ENCODE peak calls at places on chromosome 19, in ten cellular contexts. W, U, E, A, F, O, I, C, D and P are unnamed samples.

GRCh38 chr19:40341601-40342482 is 6.4 kb downstream of the C19orf47 start:
- DNase-seq in C (peak; percentile 80), U (no peak), I (no peak), F (peak; percentile 20), W (no peak), E (no peak), D (no peak), A (no peak), O (no peak), P (no peak)

GRCh38 chr19:40422428-40423226 is 3.2 kb downstream of the SERTAD1 start:
- DNase-seq in W (no peak), I (no peak), E (no peak), A (no peak), O (no peak), F (peak; percentile 30), D (no peak), U (no peak), C (no peak), P (no peak)

GRCh38 chr19:29549105-29550070 is 23.6 kb downstream of the VSTM2B start:
- DNase-seq in F (no peak), I (no peak), U (no peak), W (no peak), D (no peak), E (no peak), C (no peak), O (no peak), A (no peak), P (no peak)

GRCh38 chr19:18287836-18288772 is 6.7 kb upstream of the JUND start:
- DNase-seq in D (no peak), A (no peak), C (no peak), W (no peak), O (peak; percentile 42), F (no peak), U (no peak), I (no peak), E (no peak), P (no peak)

GRCh38 chr19:39156230-39156890 is 30.8 kb downstream of the PAK4 start:
- DNase-seq in D (peak; percentile 8), E (peak; percentile 43), F (no peak), A (peak; percentile 11), I (no peak), U (no peak), C (no peak), O (peak; percentile 18), W (no peak), P (no peak)

GRCh38 chr19:18086590-18087138 is at the start of gene IL12RB1:
- DNase-seq in E (no peak), U (peak; percentile 76), I (peak; percentile 70), F (no peak), A (no peak), D (no peak), C (no peak), W (no peak), O (no peak), P (no peak)

GRCh38 chr19:33745297-33745696 is 51.4 kb upstream of the KCTD15 start:
- DNase-seq in E (no peak), I (no peak), D (no peak), O (no peak), W (no peak), U (no peak), F (no peak), C (no peak), A (no peak), P (no peak)

GRCh38 chr19:45499196-45500180 is 1.2 kb downstream of the PPM1N start:
- DNase-seq in U (peak; percentile 87), A (peak; percentile 56), D (no peak), W (no peak), E (no peak), C (no peak), I (peak; percentile 72), F (no peak), O (no peak), P (no peak)

GRCh38 chr19:11949201-11949600 is 15.6 kb upstream of the ZNF763 start:
- DNase-seq in O (no peak), C (no peak), E (peak; percentile 27), U (peak; percentile 17), D (no peak), W (no peak), F (no peak), I (no peak), A (no peak), P (no peak)

GRCh38 chr19:44107751-44108150 is 5.4 kb upstream of the ZNF225 start:
- DNase-seq in C (no peak), I (no peak), D (no peak), U (no peak), E (no peak), F (no peak), A (no peak), W (no peak), O (no peak), P (no peak)
- H3K4me3 ChIP-seq in C (no peak overlapping the region), I (no peak overlapping the region), D (no peak overlapping the region), U (no peak overlapping the region), E (no peak overlapping the region), F (no peak overlapping the region), A (no peak overlapping the region), W (no peak overlapping the region), O (no peak overlapping the region), P (no peak overlapping the region)

GRCh38 chr19:3367572-3368440 is 1.4 kb downstream of the NFIC start:
- DNase-seq in U (peak; percentile 29), E (peak; percentile 34), A (no peak), D (no peak), W (no peak), I (no peak), O (no peak), C (no peak), F (no peak), P (no peak)

GRCh38 chr19:3370214-3370720 is 3.9 kb downstream of the NFIC start:
- DNase-seq in U (no peak), F (no peak), D (no peak), E (no peak), A (no peak), O (no peak), C (no peak), W (no peak), I (no peak), P (no peak)

GRCh38 chr19:3368441-3368795 is 2.0 kb downstream of the NFIC start:
- DNase-seq in U (no peak), E (no peak), D (no peak), O (no peak), W (no peak), F (no peak), C (no peak), A (no peak), I (no peak), P (no peak)

GRCh38 chr19:3369337-3370213 is 3.2 kb downstream of the NFIC start:
- DNase-seq in U (peak; percentile 61), C (no peak), W (peak; percentile 44), E (peak; percentile 76), A (no peak), D (no peak), I (no peak), F (no peak), O (peak; percentile 73), P (no peak)

DNA sequence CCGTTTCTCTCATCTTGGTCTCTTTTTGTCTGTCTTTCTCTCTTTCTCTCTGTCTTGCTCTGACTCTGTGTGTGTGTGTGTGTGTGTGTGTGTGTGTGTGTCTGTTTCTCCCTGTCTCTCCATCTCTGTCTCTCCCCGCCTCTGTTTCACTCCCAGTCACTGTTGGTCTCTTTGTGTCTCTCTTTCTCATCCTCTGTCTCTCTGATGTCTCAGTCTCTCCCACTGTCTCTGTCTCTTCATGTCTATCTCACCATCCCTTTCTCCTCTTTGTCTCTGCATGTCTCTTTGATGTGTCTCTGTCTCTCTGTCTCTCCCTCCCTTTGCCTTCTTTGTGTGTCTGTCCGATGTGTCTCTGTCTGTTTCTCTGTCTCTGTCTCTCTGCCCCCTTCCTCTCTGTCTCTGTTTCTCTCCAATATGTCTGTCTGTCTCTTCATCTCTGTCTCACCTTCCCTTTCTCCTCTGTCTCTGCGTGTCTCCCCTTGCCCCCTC is 2.5 kb downstream of the NFIC start:
- DNase-seq in F (peak; percentile 59), I (no peak), C (no peak), E (peak; percentile 52), D (no peak), O (peak; percentile 45), W (peak; percentile 58), A (no peak), U (peak; percentile 44), P (no peak)
- TF ChIP-seq CTCF in F (no peak), I (no peak), C (no peak), E (no peak), D (no peak), O (no peak), W (no peak), A (no peak), U (no peak), P (no peak)

GRCh38 chr19:20078696-20079095 is 896 bp downstream of the ZNF90 start:
- DNase-seq in W (peak; percentile 55), F (peak; percentile 54), U (no peak), C (peak; percentile 16), D (peak; percentile 18), O (peak; percentile 24), A (peak; percentile 20), I (no peak), E (peak; percentile 52), P (no peak)
- H3K4me3 ChIP-seq in W (peak overlapping the region; percentile 60), F (peak overlapping the region; percentile 67), U (no peak overlapping the region), C (peak overlapping the region; percentile 37), D (peak overlapping the region; percentile 63), O (peak overlapping the region; percentile 57), A (peak overlapping the region; percentile 39), I (peak overlapping the region; percentile 76), E (peak overlapping the region; percentile 58), P (peak overlapping the region; percentile 45)

GRCh38 chr19:1648926-1649541 is 3.4 kb downstream of the TCF3 start:
- DNase-seq in W (no peak), U (peak; percentile 83), E (no peak), O (no peak), I (no peak), D (no peak), A (no peak), F (no peak), C (no peak), P (no peak)

GRCh38 chr19:1651061-1651547 is 1.3 kb downstream of the TCF3 start:
- DNase-seq in E (peak; percentile 24), A (no peak), C (no peak), W (peak; percentile 42), O (no peak), I (peak; percentile 77), F (peak; percentile 31), U (peak; percentile 94), D (no peak), P (no peak)

GRCh38 chr19:1649706-1650626 is 2.4 kb downstream of the TCF3 start:
- DNase-seq in C (no peak), F (peak; percentile 8), I (no peak), U (no peak), E (no peak), A (no peak), O (no peak), W (no peak), D (no peak), P (no peak)

GRCh38 chr19:1651548-1652394 is 644 bp downstream of the TCF3 start:
- DNase-seq in U (peak; percentile 52), I (peak; percentile 71), E (peak; percentile 25), A (no peak), O (peak; percentile 39), C (no peak), W (peak; percentile 26), F (peak; percentile 13), D (no peak), P (no peak)

DNA sequence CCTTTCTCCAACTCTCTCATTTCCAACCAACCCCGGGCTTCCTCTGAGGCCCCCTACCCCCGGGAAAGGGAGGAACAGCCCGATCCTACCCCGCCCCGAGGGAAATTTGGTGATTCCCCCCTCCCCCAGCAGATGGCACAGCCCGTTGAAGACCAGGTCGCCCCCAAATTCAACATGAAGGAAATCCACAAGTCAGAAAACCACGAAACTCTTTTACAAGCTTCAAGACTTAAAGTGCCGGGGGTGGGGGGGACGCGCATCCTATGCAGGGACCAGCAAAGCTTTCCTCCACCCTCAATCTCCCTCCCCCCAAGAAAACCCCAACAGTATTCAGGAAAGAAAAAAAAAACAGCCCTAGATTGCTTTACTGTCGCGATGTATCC is 1.8 kb downstream of the TCF3 start:
- DNase-seq in W (peak; percentile 10), I (no peak), D (no peak), F (peak; percentile 9), C (no peak), E (no peak), A (no peak), O (peak; percentile 28), U (peak; percentile 68), P (no peak)
- TF ChIP-seq CTCF in W (no peak), I (no peak), D (peak; percentile 16), F (no peak), C (no peak), E (no peak), A (no peak), O (peak; percentile 22), U (peak; percentile 12), P (no peak)